ENCODE peak calls at places on chromosomes 6 and 20, in four cellular contexts. C is NCI-H1417; G is CD4-positive, alpha-beta memory T cell; O is AG20443. P is an unnamed sample.

GRCh38 chr20:1993986-1994385 is at the start of gene PDYN:
- DNase-seq in C (no peak), G (no peak), O (no peak), P (no peak)

GRCh38 chr6:33198853-33199436 is 1.5 kb downstream of the RXRB start:
- DNase-seq in C (no peak), G (no peak), O (no peak), P (no peak)

GRCh38 chr6:46186583-46186982 is 15.8 kb upstream of the ENPP5 start:
- DNase-seq in C (no peak), G (no peak), O (no peak), P (no peak)

GRCh38 chr6:2623348-2623747 is 127.4 kb downstream of the MYLK4 start:
- DNase-seq in C (no peak), G (no peak), O (no peak), P (no peak)

GRCh38 chr6:82801083-82801482 is 264.6 kb downstream of the UBE3D start:
- DNase-seq in C (no peak), G (no peak), O (no peak), P (no peak)

GRCh38 chr6:17501442-17501841 is 98.7 kb upstream of the FAM8A1 start:
- DNase-seq in C (no peak), G (no peak), O (no peak), P (no peak)

GRCh38 chr6:51856508-51856907 is 230.9 kb downstream of the PKHD1 start:
- DNase-seq in C (no peak), G (no peak), O (no peak), P (no peak)

GRCh38 chr20:32706486-32706885 is 32.7 kb upstream of the C20orf203 start:
- DNase-seq in C (no peak), G (no peak), O (no peak), P (no peak)

GRCh38 chr6:7758456-7758855 is 32.6 kb downstream of the BMP6 start:
- DNase-seq in C (no peak), G (no peak), O (peak; percentile 91), P (peak; percentile 91)

GRCh38 chr6:98458713-98459112 is 375.7 kb upstream of the POU3F2 start:
- DNase-seq in C (no peak), G (no peak), O (no peak), P (no peak)

GRCh38 chr6:17950095-17950494 is 37.3 kb downstream of the KIF13A start:
- DNase-seq in C (no peak), G (no peak), O (no peak), P (no peak)

GRCh38 chr20:52578559-52578958 is 387.0 kb upstream of the ZFP64 start:
- DNase-seq in C (no peak), G (no peak), O (no peak), P (no peak)

GRCh38 chr20:46139908-46140482 is 21.9 kb downstream of the CD40 start:
- DNase-seq in C (peak; percentile 97), G (no peak), O (no peak), P (no peak)

GRCh38 chr6:108771421-108771820 is 76.8 kb upstream of the ARMC2 start:
- DNase-seq in C (no peak), G (no peak), O (peak; percentile 78), P (peak; percentile 87)

GRCh38 chr6:18515767-18516166 is 128.6 kb downstream of the RNF144B start:
- DNase-seq in C (no peak), G (no peak), O (peak; percentile 19), P (peak; percentile 35)

GRCh38 chr20:62345681-62346370 is 21.3 kb downstream of the LAMA5 start:
- DNase-seq in C (no peak), G (no peak), O (no peak), P (no peak)

GRCh38 chr20:48492188-48493070 is 335.4 kb downstream of the PREX1 start:
- DNase-seq in C (no peak), G (no peak), O (no peak), P (no peak)

GRCh38 chr20:43914697-43915208 is at the start of gene TOX2:
- DNase-seq in C (peak; percentile 80), G (peak; percentile 36), O (peak; percentile 90), P (peak; percentile 82)

GRCh38 chr20:24691901-24692351 is 222.5 kb downstream of the SYNDIG1 start:
- DNase-seq in C (no peak), G (no peak), O (no peak), P (no peak)

GRCh38 chr6:47016236-47016635 is 25.9 kb downstream of the ADGRF1 start:
- DNase-seq in C (peak; percentile 26), G (no peak), O (no peak), P (no peak)

GRCh38 chr6:135936606-135937005 is 85.1 kb downstream of the PDE7B start:
- DNase-seq in C (no peak), G (no peak), O (peak; percentile 83), P (peak; percentile 88)

GRCh38 chr6:2990932-2991506 is 8.7 kb upstream of the NQO2 start:
- DNase-seq in C (peak; percentile 42), G (peak; percentile 19), O (no peak), P (no peak)

GRCh38 chr6:35480176-35480575 is 12.0 kb downstream of the RPL10A start:
- DNase-seq in C (no peak), G (no peak), O (no peak), P (no peak)

GRCh38 chr20:43392561-43392960 is 65.1 kb upstream of the SRSF6 start:
- DNase-seq in C (no peak), G (no peak), O (no peak), P (no peak)

GRCh38 chr20:41617059-41617921 is 887 bp downstream of the CHD6 start:
- DNase-seq in C (peak; percentile 62), G (peak; percentile 59), O (peak; percentile 62), P (peak; percentile 30)

GRCh38 chr20:37845261-37845681 is 57.7 kb upstream of the VSTM2L start:
- DNase-seq in C (peak; percentile 56), G (no peak), O (no peak), P (no peak)

GRCh38 chr6:5763871-5764270 is 242.9 kb downstream of the NRN1 start:
- DNase-seq in C (no peak), G (no peak), O (peak; percentile 18), P (no peak)

GRCh38 chr6:42158011-42158410 is 15.2 kb upstream of the GUCA1A start:
- DNase-seq in C (no peak), G (no peak), O (peak; percentile 80), P (peak; percentile 75)

GRCh38 chr20:52047811-52048302 is 143.7 kb downstream of the ZFP64 start:
- DNase-seq in C (no peak), G (peak; percentile 30), O (no peak), P (no peak)

GRCh38 chr6:35195120-35195780 is 18.5 kb upstream of the SCUBE3 start:
- DNase-seq in C (no peak), G (no peak), O (no peak), P (no peak)

GRCh38 chr6:99369533-99369932 is 20.1 kb upstream of the FAXC start:
- DNase-seq in C (no peak), G (no peak), O (no peak), P (no peak)

GRCh38 chr20:34965051-34965450 is 9.4 kb downstream of the MYH7B start:
- DNase-seq in C (no peak), G (no peak), O (no peak), P (no peak)

GRCh38 chr20:41170386-41171105 is 33.2 kb downstream of the PLCG1 start:
- DNase-seq in C (no peak), G (no peak), O (no peak), P (no peak)

GRCh38 chr20:44017905-44018683 is 103.4 kb downstream of the TOX2 start:
- DNase-seq in C (peak; percentile 100), G (no peak), O (peak; percentile 68), P (peak; percentile 82)

GRCh38 chr6:46993846-46994245 is 48.3 kb downstream of the ADGRF1 start:
- DNase-seq in C (no peak), G (no peak), O (peak; percentile 78), P (peak; percentile 89)

GRCh38 chr6:158344534-158344933 is 32.3 kb downstream of the TULP4 start:
- DNase-seq in C (no peak), G (no peak), O (no peak), P (no peak)

GRCh38 chr6:72245565-72245964 is 359.2 kb downstream of the RIMS1 start:
- DNase-seq in C (peak; percentile 1), G (no peak), O (no peak), P (no peak)

GRCh38 chr6:28480253-28480932 is 35.2 kb downstream of the GPX6 start:
- DNase-seq in C (no peak), G (no peak), O (no peak), P (no peak)

GRCh38 chr6:108492131-108492766 is 68.5 kb upstream of the FOXO3 start:
- DNase-seq in C (peak; percentile 16), G (peak; percentile 8), O (peak; percentile 59), P (peak; percentile 55)